ENCODE peak calls at places on chromosomes 12 and 14, in ten cellular contexts. Z is uterus; U is SJCRH30; D is adipocyte; W is CD4-positive, alpha-beta T cell; I is GM06990; E is right atrium auricular region; Y is cardiac muscle cell; B is iPS DF 6.9; F is ascending aorta. A is an unnamed sample. For H3K27me3, the result is how much of the 10 kb centered on the place peaks cover.

GRCh38 chr12:79451988-79452387 is 238.8 kb downstream of the PAWR start:
- DNase-seq in Z (peak), U (no peak), D (peak), W (no peak), I (no peak), E (peak), Y (peak), B (no peak), F (peak), A (no peak)

GRCh38 chr14:102392506-102392905 is 29.8 kb downstream of the TECPR2 start:
- DNase-seq in Z (no peak), U (no peak), D (no peak), W (no peak), I (no peak), E (no peak), Y (no peak), B (no peak), F (no peak), A (no peak)

GRCh38 chr12:102629262-102629888 is 149.0 kb upstream of the IGF1 start:
- DNase-seq in Z (no peak), U (no peak), D (peak), W (no peak), I (no peak), E (no peak), Y (no peak), B (no peak), F (no peak), A (no peak)

GRCh38 chr12:112836736-112837628 is 45.4 kb downstream of the RPH3A start:
- DNase-seq in Z (no peak), U (no peak), D (no peak), W (no peak), I (no peak), E (no peak), Y (no peak), B (no peak), F (no peak), A (no peak)

GRCh38 chr12:79016181-79016580 is 151.6 kb downstream of the SYT1 start:
- DNase-seq in Z (no peak), U (no peak), D (no peak), W (no peak), I (no peak), E (no peak), Y (no peak), B (no peak), F (no peak), A (no peak)

GRCh38 chr12:6664902-6665301 is 2.0 kb upstream of the ING4 start:
- DNase-seq in Z (no peak), U (no peak), D (no peak), W (no peak), I (no peak), E (no peak), Y (no peak), B (no peak), F (no peak), A (no peak)

GRCh38 chr14:27613102-27613501 is 1015.3 kb upstream of the NOVA1 start:
- DNase-seq in Z (no peak), U (no peak), D (no peak), W (no peak), I (no peak), E (no peak), Y (no peak), B (no peak), F (no peak), A (no peak)

GRCh38 chr12:11650279-11650696 is 814 bp downstream of the ETV6 start:
- DNase-seq in Z (peak), U (peak), D (peak), W (peak), I (peak), E (no peak), Y (no peak), B (no peak), F (no peak), A (no peak)

GRCh38 chr14:106500571-106500970 is 974.2 kb downstream of the TMEM121 start:
- DNase-seq in Z (no peak), U (no peak), D (no peak), W (no peak), I (no peak), E (no peak), Y (no peak), B (no peak), F (no peak), A (no peak)

GRCh38 chr12:3311027-3311402 is 180.0 kb upstream of the PRMT8 start:
- DNase-seq in Z (no peak), U (no peak), D (no peak), W (no peak), I (no peak), E (no peak), Y (no peak), B (no peak), F (no peak), A (peak)

GRCh38 chr12:106585862-106586534 is 3.2 kb downstream of the RFX4 start:
- DNase-seq in Z (no peak), U (no peak), D (peak), W (no peak), I (peak), E (no peak), Y (no peak), B (no peak), F (no peak), A (no peak)
- H3K27me3 ChIP-seq in Z (half or more), U (under half), D (half or more), W (half or more), I (under half), E (half or more), Y (half or more), B (half or more), F (under half), A (under half)

GRCh38 chr12:128265566-128265965 is 1.4 kb upstream of the TMEM132C start:
- DNase-seq in Z (no peak), U (no peak), D (no peak), W (no peak), I (no peak), E (no peak), Y (no peak), B (no peak), F (no peak), A (no peak)
- H3K27me3 ChIP-seq in Z (under half), U (under half), D (under half), W (under half), I (under half), E (under half), Y (half or more), B (under half), F (under half), A (under half)

GRCh38 chr14:76138758-76139723 is 12.7 kb upstream of the GPATCH2L start:
- DNase-seq in Z (no peak), U (no peak), D (peak), W (no peak), I (no peak), E (no peak), Y (peak), B (no peak), F (no peak), A (no peak)

GRCh38 chr14:76133103-76133502 is 18.6 kb upstream of the GPATCH2L start:
- DNase-seq in Z (no peak), U (peak), D (peak), W (no peak), I (no peak), E (no peak), Y (peak), B (no peak), F (no peak), A (no peak)

GRCh38 chr14:76138119-76138757 is 13.5 kb upstream of the GPATCH2L start:
- DNase-seq in Z (no peak), U (no peak), D (no peak), W (no peak), I (no peak), E (no peak), Y (no peak), B (no peak), F (no peak), A (no peak)

GRCh38 chr14:76135722-76136121 is 16.0 kb upstream of the GPATCH2L start:
- DNase-seq in Z (no peak), U (no peak), D (no peak), W (no peak), I (no peak), E (no peak), Y (no peak), B (no peak), F (peak), A (no peak)

DNA sequence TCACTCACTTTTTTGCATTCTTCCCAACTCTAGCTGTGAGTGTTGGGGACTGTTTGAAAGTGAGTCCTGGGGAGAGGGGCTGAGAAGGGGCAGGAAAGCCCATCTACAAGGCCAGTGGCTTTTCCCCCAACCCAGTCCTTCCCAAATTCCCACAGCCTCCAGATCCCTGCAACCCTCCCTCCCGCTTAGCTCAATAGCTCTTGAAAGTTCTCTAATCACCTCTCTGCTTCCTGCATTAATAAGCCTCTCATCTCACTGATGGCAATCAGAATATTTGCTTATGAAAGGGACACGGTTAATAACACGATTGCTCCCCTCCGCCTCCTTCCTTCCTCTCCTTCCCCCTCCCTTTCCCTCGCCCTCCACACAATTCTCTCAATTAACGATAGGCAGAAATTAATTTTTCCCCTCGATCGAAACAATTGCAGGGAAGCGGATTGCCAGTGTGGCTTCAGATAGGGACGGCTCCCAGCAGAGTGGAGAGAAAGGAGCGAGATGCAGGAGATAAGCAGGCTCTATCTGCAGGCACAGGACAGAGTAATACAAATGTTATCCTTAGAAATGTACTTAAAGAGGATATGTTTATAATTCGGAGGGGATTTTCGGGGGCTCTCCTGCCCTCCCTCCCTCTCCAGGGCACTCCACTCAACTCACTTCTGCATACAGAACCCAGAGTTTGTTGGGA is 15.1 kb upstream of the GPATCH2L start:
- DNase-seq in Z (no peak), U (no peak), D (no peak), W (no peak), I (no peak), E (no peak), Y (no peak), B (no peak), F (no peak), A (no peak)
- H3K27me3 ChIP-seq in Z (under half), U (under half), D (half or more), W (half or more), I (under half), E (under half), Y (under half), B (under half), F (under half), A (under half)

DNA sequence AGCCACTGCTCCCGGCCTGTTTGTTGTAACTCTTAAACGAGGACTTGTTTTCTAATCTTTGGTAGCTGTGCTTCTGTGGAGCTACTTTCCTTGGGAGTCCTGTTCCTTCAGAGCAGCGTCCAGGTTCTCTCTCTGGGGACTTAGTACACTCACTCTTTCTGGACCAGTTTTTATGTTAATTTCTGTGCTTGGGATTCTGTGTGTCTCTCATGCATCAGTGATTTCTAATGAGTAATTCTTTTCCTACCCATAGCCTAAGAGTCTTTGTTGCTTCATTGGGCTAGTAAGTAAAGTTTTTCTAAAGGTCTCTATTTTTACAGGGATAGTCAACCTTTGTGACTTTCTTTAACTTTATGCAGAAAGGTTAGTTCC is 289.3 kb downstream of the FBXL14 start:
- DNase-seq in Z (no peak), U (no peak), D (no peak), W (no peak), I (no peak), E (no peak), Y (no peak), B (no peak), F (no peak), A (no peak)
- H3K27me3 ChIP-seq in Z (under half), U (under half), D (under half), W (under half), I (under half), E (under half), Y (under half), B (under half), F (under half), A (under half)

DNA sequence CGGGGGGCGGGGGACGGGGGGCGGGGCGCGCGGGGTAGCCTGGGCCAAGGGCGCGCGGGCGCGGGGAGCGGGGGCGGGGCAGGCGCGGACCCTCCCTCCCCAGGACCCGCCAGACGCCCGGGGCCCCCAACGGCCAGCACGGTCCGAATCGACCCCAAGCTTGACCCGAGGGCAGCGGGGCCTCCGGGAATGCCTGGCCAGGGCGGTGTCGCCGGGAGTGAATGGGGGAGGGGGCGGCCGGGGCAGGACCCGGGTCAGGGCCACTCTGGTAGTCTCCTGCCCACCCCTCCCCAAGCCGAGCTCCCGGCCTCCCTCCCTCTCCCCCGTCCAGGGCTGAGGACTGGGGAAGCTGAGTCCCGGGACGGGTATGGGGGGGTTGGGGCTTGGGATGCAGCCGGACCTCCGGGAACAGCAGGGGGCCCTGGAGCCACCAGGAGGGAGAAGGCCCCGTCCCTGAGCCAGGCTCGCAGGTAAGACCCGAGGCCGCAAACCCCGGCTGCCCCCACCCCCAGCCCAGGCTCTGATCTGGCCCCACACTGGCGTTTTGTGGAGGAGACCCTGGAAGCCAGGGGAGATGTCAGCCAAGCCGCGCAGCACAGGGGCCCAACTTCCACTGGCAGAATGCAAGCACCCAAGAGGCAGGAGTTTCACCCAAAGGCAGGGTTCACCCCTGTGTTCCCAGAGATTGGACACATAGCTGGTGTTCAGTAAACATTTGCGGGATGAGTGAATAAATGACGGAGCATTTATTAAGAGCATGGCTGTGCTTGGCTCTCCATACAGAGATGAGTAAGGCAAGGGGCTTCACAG is 555 bp upstream of the GALNT9 start:
- DNase-seq in Z (no peak), U (no peak), D (no peak), W (no peak), I (no peak), E (no peak), Y (no peak), B (no peak), F (no peak), A (no peak)
- H3K27me3 ChIP-seq in Z (under half), U (under half), D (under half), W (under half), I (under half), E (under half), Y (half or more), B (under half), F (under half), A (under half)

DNA sequence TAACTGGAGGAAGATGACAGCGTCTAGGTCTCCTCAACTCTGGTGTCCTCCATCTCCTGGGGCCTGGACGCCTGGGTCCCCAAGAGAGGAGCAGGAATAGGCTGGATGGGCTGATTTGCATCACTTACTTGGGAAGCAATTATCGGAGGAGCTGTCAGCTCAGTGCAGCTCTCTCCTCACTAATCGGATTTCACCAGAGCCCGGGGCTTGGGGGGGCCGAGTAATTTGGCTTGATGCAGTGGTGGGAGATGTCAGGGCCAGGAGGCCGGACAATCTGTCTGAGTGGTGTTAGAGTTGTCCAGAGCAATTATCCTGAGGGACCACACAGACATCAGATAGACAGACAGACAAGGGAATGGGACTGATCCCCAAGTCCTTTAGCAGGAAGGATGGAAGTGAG is 4.7 kb upstream of the SMUG1 start:
- DNase-seq in Z (no peak), U (no peak), D (no peak), W (no peak), I (no peak), E (no peak), Y (no peak), B (no peak), F (no peak), A (no peak)
- H3K27me3 ChIP-seq in Z (under half), U (under half), D (under half), W (under half), I (under half), E (under half), Y (half or more), B (under half), F (under half), A (under half)

DNA sequence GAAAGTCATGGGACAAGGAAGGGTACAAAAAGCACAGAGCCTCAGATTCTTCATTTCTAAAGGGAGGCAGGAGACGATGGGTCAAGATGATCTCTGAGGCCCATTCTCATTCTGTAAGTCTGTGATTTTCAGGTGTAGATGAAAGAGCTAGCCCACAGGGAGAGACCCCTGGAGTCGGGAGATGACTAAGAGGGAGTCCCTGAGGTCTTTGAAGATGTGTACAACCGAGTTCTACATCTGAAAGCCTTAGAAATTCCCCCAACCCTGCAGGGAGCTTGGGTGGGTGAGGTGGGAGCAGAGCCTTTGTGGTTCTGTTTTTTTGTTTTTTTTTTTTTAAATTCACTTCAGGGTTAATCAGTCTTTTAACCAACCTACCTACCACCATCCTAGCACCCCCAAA is 3.1 kb downstream of the WNT10B start:
- DNase-seq in Z (no peak), U (no peak), D (no peak), W (no peak), I (no peak), E (no peak), Y (no peak), B (no peak), F (no peak), A (no peak)
- H3K27me3 ChIP-seq in Z (under half), U (under half), D (half or more), W (under half), I (under half), E (under half), Y (half or more), B (half or more), F (under half), A (under half)

DNA sequence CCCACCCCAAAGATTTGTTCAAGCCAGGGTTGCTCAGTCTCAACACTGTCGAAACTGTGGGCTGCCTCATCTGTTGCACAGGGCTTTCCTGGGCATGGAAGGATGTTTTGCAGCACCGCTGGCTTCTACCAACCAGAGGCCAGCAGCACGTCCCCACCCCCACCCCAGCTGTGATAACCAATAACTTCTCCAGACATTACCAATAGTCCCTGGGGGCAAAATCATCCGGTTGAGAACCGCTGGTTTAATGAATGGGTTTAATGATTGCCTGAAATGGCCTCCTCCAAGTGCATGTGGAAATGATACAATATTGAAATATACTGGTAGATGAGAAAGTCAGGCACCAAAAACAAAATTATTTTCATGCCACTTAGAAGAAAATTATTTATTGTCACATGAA is 44.5 kb downstream of the RIMBP2 start:
- DNase-seq in Z (no peak), U (no peak), D (no peak), W (no peak), I (no peak), E (no peak), Y (no peak), B (no peak), F (no peak), A (no peak)
- H3K27me3 ChIP-seq in Z (under half), U (under half), D (under half), W (under half), I (under half), E (under half), Y (under half), B (under half), F (under half), A (under half)

A was measured in Caco-2.